ENCODE peak calls at places on chromosome 1, in nine cellular contexts. R is NCI-H187 treated with DMSO at 0.1 percent for 48 hours; Y is ascending aorta; I is sciatic nerve; J is GM12864; Q is AG04449; P is GM04504; S is iPS-NIHi11; Z is activated CD8-positive, alpha-beta T cell treated with anti-CD3 and anti-CD28 coated beads, Interleukin-2, amount 10 ng/mL, durations not matched to agents 7 days and 5 days. T is an unnamed sample.

GRCh38 chr1:84479998-84480397 is 932 bp downstream of the RPF1 start:
- DNase-seq in R (no peak), Y (no peak), I (no peak), J (no peak), Q (no peak), P (no peak), S (no peak), Z (no peak), T (no peak)

GRCh38 chr1:12132078-12132477 is 34.7 kb upstream of the TNFRSF1B start:
- DNase-seq in R (no peak), Y (no peak), I (no peak), J (no peak), Q (no peak), P (peak), S (no peak), Z (no peak), T (peak)

GRCh38 chr1:18760156-18760555 is 99.3 kb downstream of the TAS1R2 start:
- DNase-seq in R (no peak), Y (no peak), I (no peak), J (no peak), Q (no peak), P (no peak), S (no peak), Z (no peak), T (no peak)

GRCh38 chr1:19339199-19339861 is 27.2 kb downstream of the SLC66A1 start:
- DNase-seq in R (no peak), Y (no peak), I (no peak), J (no peak), Q (no peak), P (no peak), S (no peak), Z (no peak), T (no peak)

GRCh38 chr1:221161571-221162041 is 282.4 kb downstream of the HLX start:
- DNase-seq in R (no peak), Y (no peak), I (no peak), J (no peak), Q (no peak), P (peak), S (no peak), Z (no peak), T (no peak)

GRCh38 chr1:244757091-244757939 is 78.1 kb upstream of the COX20 start:
- DNase-seq in R (no peak), Y (no peak), I (no peak), J (no peak), Q (peak), P (peak), S (no peak), Z (no peak), T (peak)

GRCh38 chr1:228368801-228369607 is 37.6 kb downstream of the TRIM11 start:
- DNase-seq in R (no peak), Y (no peak), I (peak), J (no peak), Q (no peak), P (no peak), S (peak), Z (no peak), T (no peak)

GRCh38 chr1:1422465-1423244 is 1.6 kb upstream of the ANKRD65 start:
- DNase-seq in R (no peak), Y (no peak), I (no peak), J (no peak), Q (no peak), P (no peak), S (peak), Z (peak), T (no peak)

GRCh38 chr1:116334015-116334547 is 39.0 kb upstream of the ATP1A1 start:
- DNase-seq in R (no peak), Y (no peak), I (no peak), J (no peak), Q (no peak), P (no peak), S (no peak), Z (no peak), T (peak)

GRCh38 chr1:29875557-29876028 is 639.3 kb downstream of the PTPRU start:
- DNase-seq in R (no peak), Y (no peak), I (peak), J (no peak), Q (no peak), P (no peak), S (no peak), Z (no peak), T (no peak)